ENCODE peak calls at places on chromosomes 4 and X, in eight cellular contexts. O is heart left ventricle; C is posterior vena cava; D is NB4; I is stimulated activated CD4-positive, alpha-beta T cell treated with anti-CD3 and anti-CD28 coated beads, Interleukin-15, amount 100 ng/mL, for 1 hour; U is cardiac fibroblast; F is SK-N-DZ; S is activated T-cell treated with anti-CD3 and anti-CD28 coated beads, Interleukin-2, amount 50 U/mL, for 72 hours. L is an unnamed sample.

GRCh38 chr4:44553143-44553542 is 98.3 kb downstream of the YIPF7 start:
- DNase-seq in O (no peak), C (no peak), D (no peak), I (no peak), U (no peak), F (no peak), S (no peak), L (no peak)

GRCh38 chr4:100935090-100935489 is 412.2 kb downstream of the PPP3CA start:
- DNase-seq in O (no peak), C (no peak), D (peak), I (no peak), U (peak), F (no peak), S (no peak), L (peak)

GRCh38 chrX:13029831-13030771 is 14.3 kb downstream of the FAM9C start:
- DNase-seq in O (no peak), C (no peak), D (no peak), I (no peak), U (peak), F (no peak), S (no peak), L (peak)

GRCh38 chr4:168848112-168848511 is 161.9 kb downstream of the CBR4 start:
- DNase-seq in O (no peak), C (no peak), D (no peak), I (no peak), U (peak), F (peak), S (no peak), L (no peak)

GRCh38 chr4:77701111-77701510 is 95.5 kb downstream of the CXCL13 start:
- DNase-seq in O (no peak), C (no peak), D (no peak), I (no peak), U (no peak), F (no peak), S (no peak), L (no peak)

GRCh38 chr4:138727704-138728103 is 287.9 kb upstream of the NOCT start:
- DNase-seq in O (no peak), C (no peak), D (no peak), I (no peak), U (no peak), F (no peak), S (no peak), L (no peak)

GRCh38 chrX:119093991-119094741 is 21.4 kb downstream of the CT47C1 start:
- DNase-seq in O (no peak), C (no peak), D (no peak), I (no peak), U (peak), F (no peak), S (no peak), L (no peak)

GRCh38 chrX:21837056-21837455 is 2.4 kb upstream of the MBTPS2 start:
- DNase-seq in O (no peak), C (no peak), D (no peak), I (no peak), U (no peak), F (no peak), S (no peak), L (no peak)

GRCh38 chr4:119748853-119749252 is 120.2 kb upstream of the PDE5A start:
- DNase-seq in O (no peak), C (no peak), D (no peak), I (no peak), U (no peak), F (no peak), S (no peak), L (peak)

GRCh38 chr4:65918217-65918616 is 247.9 kb upstream of the EPHA5 start:
- DNase-seq in O (no peak), C (no peak), D (no peak), I (no peak), U (no peak), F (peak), S (no peak), L (no peak)

GRCh38 chrX:25544641-25545040 is 528.9 kb upstream of the ARX start:
- DNase-seq in O (no peak), C (no peak), D (no peak), I (no peak), U (peak), F (no peak), S (no peak), L (no peak)

GRCh38 chr4:15117270-15117946 is 115.1 kb downstream of the CPEB2 start:
- DNase-seq in O (no peak), C (no peak), D (no peak), I (no peak), U (peak), F (no peak), S (peak), L (no peak)

GRCh38 chr4:76546282-76547166 is 111.5 kb downstream of the SHROOM3 start:
- DNase-seq in O (no peak), C (no peak), D (no peak), I (no peak), U (peak), F (no peak), S (no peak), L (peak)

GRCh38 chr4:45063701-45064100 is 337.3 kb upstream of the GNPDA2 start:
- DNase-seq in O (no peak), C (no peak), D (no peak), I (no peak), U (no peak), F (peak), S (no peak), L (no peak)

GRCh38 chr4:8559524-8560264 is 20.5 kb upstream of the GPR78 start:
- DNase-seq in O (no peak), C (peak), D (no peak), I (no peak), U (no peak), F (no peak), S (no peak), L (no peak)

GRCh38 chr4:98620087-98620784 is 38.2 kb downstream of the TSPAN5 start:
- DNase-seq in O (no peak), C (no peak), D (no peak), I (no peak), U (no peak), F (no peak), S (no peak), L (no peak)

GRCh38 chr4:187656953-187657352 is 338.6 kb upstream of the ZFP42 start:
- DNase-seq in O (no peak), C (no peak), D (no peak), I (no peak), U (peak), F (no peak), S (no peak), L (no peak)

GRCh38 chrX:100812216-100813158 is 7.7 kb upstream of the CSTF2 start:
- DNase-seq in O (no peak), C (no peak), D (no peak), I (no peak), U (no peak), F (no peak), S (no peak), L (peak)

GRCh38 chr4:25029479-25030282 is 1.1 kb downstream of the LGI2 start:
- DNase-seq in O (no peak), C (no peak), D (no peak), I (no peak), U (no peak), F (no peak), S (no peak), L (no peak)

GRCh38 chrX:17537652-17538301 is 162.8 kb downstream of the NHS start:
- DNase-seq in O (no peak), C (no peak), D (no peak), I (no peak), U (no peak), F (no peak), S (no peak), L (no peak)

GRCh38 chr4:46994007-46994405 is 625 bp upstream of the GABRA4 start:
- DNase-seq in O (peak), C (no peak), D (no peak), I (no peak), U (no peak), F (no peak), S (no peak), L (no peak)

L was measured in fibroblast of gingiva.